ENCODE peak calls at places on chromosomes 4 and X, in nine cellular contexts. X, T, N, V, F, J, S, Z and P are unnamed samples.

GRCh38 chr4:184168406-184169019 is 49.2 kb downstream of the ENPP6 start:
- DNase-seq in J (peak; percentile 77), F (peak; percentile 93), V (peak; percentile 81), T (peak; percentile 70), X (peak; percentile 45), Z (peak; percentile 42), S (no peak), N (peak; percentile 70), P (peak; percentile 49)

GRCh38 chrX:43731086-43731485 is 75.0 kb downstream of the MAOA start:
- DNase-seq in J (no peak), X (no peak), T (no peak), F (no peak), V (no peak), Z (no peak), S (no peak), N (no peak), P (no peak)

GRCh38 chr4:129131343-129131742 is 35.4 kb downstream of the C4orf33 start:
- DNase-seq in F (no peak), S (no peak), J (no peak), V (no peak), N (no peak), X (no peak), Z (no peak), T (no peak), P (no peak)

GRCh38 chr4:141013899-141014298 is 119.4 kb downstream of the RNF150 start:
- DNase-seq in Z (peak; percentile 56), X (no peak), S (no peak), T (no peak), J (no peak), N (no peak), F (no peak), V (no peak), P (no peak)

GRCh38 chr4:183300070-183300469 is 20.0 kb downstream of the CLDN22 start:
- DNase-seq in Z (no peak), J (peak; percentile 15), V (no peak), F (no peak), T (no peak), N (no peak), S (no peak), X (no peak), P (no peak)

GRCh38 chrX:3295731-3296130 is 50.7 kb downstream of the MXRA5 start:
- DNase-seq in T (peak; percentile 35), N (peak; percentile 2), S (no peak), F (no peak), X (no peak), V (no peak), J (peak; percentile 13), Z (peak; percentile 2), P (no peak)

GRCh38 chrX:133215747-133216146 is 2.4 kb downstream of the TFDP3 start:
- DNase-seq in N (no peak), Z (no peak), J (peak; percentile 31), V (no peak), F (peak; percentile 14), X (no peak), T (peak; percentile 44), S (no peak), P (no peak)

GRCh38 chrX:138939038-138939437 is 227.5 kb upstream of the FGF13 start:
- DNase-seq in S (no peak), Z (no peak), N (no peak), X (no peak), T (no peak), J (no peak), V (no peak), F (no peak), P (no peak)

GRCh38 chr4:110005461-110006056 is 92.9 kb downstream of the EGF start:
- DNase-seq in F (peak; percentile 77), N (no peak), S (peak; percentile 16), Z (peak; percentile 42), J (peak; percentile 77), X (no peak), T (peak; percentile 52), V (no peak), P (peak; percentile 69)

GRCh38 chrX:26918633-26919032 is 544.5 kb downstream of the PPP4R3C start:
- DNase-seq in J (peak; percentile 42), Z (peak; percentile 11), S (no peak), T (peak; percentile 46), N (no peak), X (no peak), F (peak; percentile 2), V (no peak), P (no peak)

GRCh38 chr4:2261110-2261852 is 628 bp downstream of the MXD4 start:
- DNase-seq in J (peak; percentile 87), Z (no peak), V (peak; percentile 77), N (peak; percentile 65), F (peak; percentile 90), T (peak; percentile 76), X (no peak), S (no peak), P (peak; percentile 15)

GRCh38 chrX:100829730-100830129 is 9.5 kb downstream of the CSTF2 start:
- DNase-seq in V (no peak), N (peak; percentile 24), X (no peak), S (no peak), Z (no peak), J (peak; percentile 27), T (no peak), F (no peak), P (no peak)

GRCh38 chrX:150506020-150506419 is 62.4 kb upstream of the MTM1 start:
- DNase-seq in N (no peak), X (no peak), S (no peak), F (no peak), J (no peak), V (no peak), Z (no peak), T (no peak), P (no peak)

GRCh38 chr4:80916770-80917169 is 113.7 kb upstream of the BMP3 start:
- DNase-seq in J (no peak), N (no peak), S (no peak), T (no peak), V (no peak), Z (no peak), X (no peak), F (no peak), P (no peak)

GRCh38 chrX:18643853-18644252 is 28.1 kb downstream of the RS1 start:
- DNase-seq in F (no peak), S (no peak), V (no peak), J (no peak), T (no peak), N (no peak), X (no peak), Z (no peak), P (no peak)

GRCh38 chr4:148561467-148561866 is 119.3 kb upstream of the NR3C2 start:
- DNase-seq in X (no peak), T (no peak), F (no peak), J (no peak), V (no peak), Z (no peak), N (no peak), S (no peak), P (no peak)

GRCh38 chrX:107629533-107629909 is 1.2 kb downstream of the PRPS1 start:
- DNase-seq in J (peak; percentile 63), T (peak; percentile 62), S (no peak), X (no peak), Z (peak; percentile 18), N (no peak), F (peak; percentile 18), V (no peak), P (no peak)

GRCh38 chrX:21839334-21840198 is at the start of gene MBTPS2:
- DNase-seq in F (peak; percentile 71), N (peak; percentile 86), X (peak; percentile 65), S (peak; percentile 20), Z (peak; percentile 87), J (peak; percentile 82), T (peak; percentile 62), V (peak; percentile 83), P (peak; percentile 78)

GRCh38 chr4:113905301-113905700 is 74.1 kb downstream of the ARSJ start:
- DNase-seq in J (no peak), T (no peak), V (no peak), N (no peak), F (peak; percentile 19), Z (no peak), X (no peak), S (no peak), P (no peak)

GRCh38 chrX:39492495-39493162 is 605.1 kb downstream of the BCOR start:
- DNase-seq in S (no peak), N (no peak), F (no peak), Z (no peak), J (no peak), X (no peak), T (no peak), V (peak; percentile 66), P (no peak)

GRCh38 chrX:136065044-136065671 is 79.9 kb downstream of the SLC9A6 start:
- DNase-seq in N (peak; percentile 4), Z (no peak), X (no peak), F (no peak), T (peak; percentile 55), V (no peak), J (peak; percentile 48), S (no peak), P (no peak)

GRCh38 chrX:41665676-41666075 is 23.1 kb upstream of the GPR34 start:
- DNase-seq in F (no peak), N (peak; percentile 4), X (no peak), T (no peak), Z (no peak), V (no peak), J (no peak), S (no peak), P (no peak)

GRCh38 chr4:65510976-65511375 is 159.3 kb downstream of the EPHA5 start:
- DNase-seq in J (peak; percentile 68), V (no peak), T (no peak), F (no peak), X (no peak), N (no peak), S (no peak), Z (no peak), P (no peak)

GRCh38 chr4:74374561-74375327 is 9.8 kb downstream of the EREG start:
- DNase-seq in V (peak; percentile 54), Z (no peak), J (peak; percentile 98), F (peak; percentile 75), T (no peak), X (no peak), S (no peak), N (peak; percentile 56), P (peak; percentile 96)

GRCh38 chrX:10769696-10770619 is 149.6 kb upstream of the MID1 start:
- DNase-seq in X (peak; percentile 1), J (peak; percentile 57), Z (peak; percentile 64), T (no peak), F (peak; percentile 37), N (no peak), V (no peak), S (peak; percentile 35), P (peak; percentile 4)

GRCh38 chr4:7505116-7505900 is 70.6 kb upstream of the PSAPL1 start:
- DNase-seq in N (no peak), J (no peak), V (no peak), Z (no peak), S (no peak), X (no peak), T (no peak), F (no peak), P (no peak)

GRCh38 chr4:184267206-184267608 is 49.5 kb upstream of the ENPP6 start:
- DNase-seq in V (no peak), X (no peak), T (no peak), N (no peak), J (no peak), S (no peak), Z (no peak), F (no peak), P (no peak)

GRCh38 chr4:23373269-23373668 is 516.6 kb downstream of the PPARGC1A start:
- DNase-seq in F (no peak), X (no peak), N (peak; percentile 45), V (no peak), J (no peak), T (no peak), S (no peak), Z (no peak), P (no peak)

GRCh38 chrX:29243942-29244341 is 656.7 kb downstream of the IL1RAPL1 start:
- DNase-seq in V (no peak), N (no peak), T (no peak), Z (no peak), F (no peak), J (no peak), X (no peak), S (no peak), P (no peak)

GRCh38 chr4:28966982-28967381 is 1753.2 kb upstream of the PCDH7 start:
- DNase-seq in J (peak; percentile 24), T (no peak), F (peak; percentile 54), N (no peak), Z (no peak), V (no peak), X (no peak), S (no peak), P (peak; percentile 77)

GRCh38 chr4:149409186-149410056 is 406.2 kb downstream of the IQCM start:
- DNase-seq in S (no peak), F (peak; percentile 76), J (peak; percentile 92), Z (no peak), T (no peak), V (peak; percentile 34), X (no peak), N (no peak), P (peak; percentile 75)